ENCODE peak calls at places on chromosomes 6 and 20, in six cellular contexts. One of them, this sample, is unnamed.
A peak's percentile ranks its signal among the peaks of the same experiment; 100 is the strongest.

GRCh38 chr6:75618437-75618836 is 16.8 kb downstream of the SENP6 start:
- DNase-seq in astrocyte of the spinal cord: no peak
- DNase-seq in breast epithelium: no peak
- DNase-seq in AG04450: no peak
- DNase-seq in choroid plexus epithelial cell: no peak
- DNase-seq in fibroblast of pulmonary artery: no peak
- DNase-seq in this sample: no peak

GRCh38 chr6:167956983-167957492 is 40.4 kb upstream of the KIF25 start:
- DNase-seq in breast epithelium: no peak
- DNase-seq in astrocyte of the spinal cord: no peak
- DNase-seq in choroid plexus epithelial cell: peak; percentile 40
- DNase-seq in AG04450: no peak
- DNase-seq in fibroblast of pulmonary artery: no peak
- DNase-seq in this sample: no peak

GRCh38 chr20:1803216-1804128 is 91.7 kb upstream of the SIRPA start:
- DNase-seq in astrocyte of the spinal cord: peak; percentile 57
- DNase-seq in choroid plexus epithelial cell: peak; percentile 69
- DNase-seq in fibroblast of pulmonary artery: peak; percentile 67
- DNase-seq in breast epithelium: no peak
- DNase-seq in AG04450: no peak
- DNase-seq in this sample: peak; percentile 51

GRCh38 chr6:143755301-143755744 is 77.6 kb downstream of the PHACTR2 start:
- DNase-seq in choroid plexus epithelial cell: peak; percentile 48
- DNase-seq in astrocyte of the spinal cord: peak; percentile 40
- DNase-seq in breast epithelium: no peak
- DNase-seq in AG04450: no peak
- DNase-seq in fibroblast of pulmonary artery: peak; percentile 86
- DNase-seq in this sample: no peak

GRCh38 chr6:11824986-11825385 is 46.4 kb upstream of the ADTRP start:
- DNase-seq in AG04450: no peak
- DNase-seq in choroid plexus epithelial cell: peak; percentile 53
- DNase-seq in fibroblast of pulmonary artery: peak; percentile 34
- DNase-seq in breast epithelium: no peak
- DNase-seq in astrocyte of the spinal cord: no peak
- DNase-seq in this sample: peak; percentile 83

GRCh38 chr6:70103798-70104197 is 199.1 kb downstream of the COL9A1 start:
- DNase-seq in choroid plexus epithelial cell: peak; percentile 14
- DNase-seq in fibroblast of pulmonary artery: no peak
- DNase-seq in astrocyte of the spinal cord: no peak
- DNase-seq in breast epithelium: no peak
- DNase-seq in AG04450: no peak
- DNase-seq in this sample: no peak

GRCh38 chr6:72140795-72141194 is 254.4 kb downstream of the RIMS1 start:
- DNase-seq in choroid plexus epithelial cell: peak; percentile 30
- DNase-seq in breast epithelium: no peak
- DNase-seq in fibroblast of pulmonary artery: peak; percentile 13
- DNase-seq in astrocyte of the spinal cord: peak; percentile 10
- DNase-seq in AG04450: no peak
- DNase-seq in this sample: no peak

GRCh38 chr6:33254591-33254990 is 17.1 kb downstream of the VPS52 start:
- DNase-seq in breast epithelium: no peak
- DNase-seq in astrocyte of the spinal cord: no peak
- DNase-seq in choroid plexus epithelial cell: no peak
- DNase-seq in fibroblast of pulmonary artery: no peak
- DNase-seq in AG04450: no peak
- DNase-seq in this sample: no peak

GRCh38 chr20:32982617-32983458 is 21.4 kb downstream of the SUN5 start:
- DNase-seq in fibroblast of pulmonary artery: no peak
- DNase-seq in astrocyte of the spinal cord: no peak
- DNase-seq in breast epithelium: no peak
- DNase-seq in AG04450: no peak
- DNase-seq in choroid plexus epithelial cell: no peak
- DNase-seq in this sample: no peak

GRCh38 chr20:57742506-57743180 is 32.8 kb upstream of the PMEPA1 start:
- DNase-seq in breast epithelium: no peak
- DNase-seq in AG04450: no peak
- DNase-seq in choroid plexus epithelial cell: no peak
- DNase-seq in fibroblast of pulmonary artery: no peak
- DNase-seq in astrocyte of the spinal cord: no peak
- DNase-seq in this sample: no peak

GRCh38 chr20:52130406-52130805 is 61.2 kb downstream of the ZFP64 start:
- DNase-seq in choroid plexus epithelial cell: peak; percentile 50
- DNase-seq in fibroblast of pulmonary artery: peak; percentile 55
- DNase-seq in breast epithelium: no peak
- DNase-seq in AG04450: no peak
- DNase-seq in astrocyte of the spinal cord: no peak
- DNase-seq in this sample: no peak

GRCh38 chr20:52127309-52127708 is 64.3 kb downstream of the ZFP64 start:
- DNase-seq in astrocyte of the spinal cord: no peak
- DNase-seq in choroid plexus epithelial cell: no peak
- DNase-seq in AG04450: no peak
- DNase-seq in breast epithelium: no peak
- DNase-seq in fibroblast of pulmonary artery: no peak
- DNase-seq in this sample: no peak

GRCh38 chr20:52129611-52130010 is 62.0 kb downstream of the ZFP64 start:
- DNase-seq in breast epithelium: no peak
- DNase-seq in astrocyte of the spinal cord: no peak
- DNase-seq in AG04450: no peak
- DNase-seq in fibroblast of pulmonary artery: no peak
- DNase-seq in choroid plexus epithelial cell: peak; percentile 6
- DNase-seq in this sample: no peak

GRCh38 chr20:52131048-52131643 is 60.4 kb downstream of the ZFP64 start:
- DNase-seq in choroid plexus epithelial cell: no peak
- DNase-seq in breast epithelium: no peak
- DNase-seq in AG04450: no peak
- DNase-seq in astrocyte of the spinal cord: no peak
- DNase-seq in fibroblast of pulmonary artery: no peak
- DNase-seq in this sample: no peak

DNA sequence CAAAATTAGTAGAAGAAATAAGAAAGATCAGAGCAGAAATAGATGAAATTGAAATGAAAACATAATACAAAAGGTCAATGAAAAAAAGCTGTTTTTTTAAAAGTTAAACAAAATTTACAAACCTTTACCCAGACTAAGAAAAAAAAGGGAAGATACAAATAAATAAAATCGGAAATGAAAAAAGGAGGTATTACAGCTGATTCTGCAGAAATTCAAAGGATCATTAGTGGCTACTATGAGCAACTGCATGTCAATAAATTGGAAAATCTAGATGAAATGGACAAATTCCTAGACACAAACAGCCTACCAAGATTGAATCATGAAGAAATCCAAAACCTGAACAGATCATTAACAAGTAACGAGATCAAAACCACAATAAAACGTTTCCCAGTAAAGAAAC is 59.2 kb downstream of the ZFP64 start:
- DNase-seq in choroid plexus epithelial cell: no peak
- DNase-seq in astrocyte of the spinal cord: no peak
- DNase-seq in fibroblast of pulmonary artery: no peak
- DNase-seq in AG04450: no peak
- DNase-seq in breast epithelium: no peak
- DNase-seq in this sample: no peak
- TF ChIP-seq CTCF in choroid plexus epithelial cell: no peak
- TF ChIP-seq CTCF in astrocyte of the spinal cord: no peak
- TF ChIP-seq CTCF in fibroblast of pulmonary artery: no peak
- TF ChIP-seq CTCF in AG04450: no peak
- TF ChIP-seq CTCF in breast epithelium: no peak
- TF ChIP-seq CTCF in this sample: no peak

DNA sequence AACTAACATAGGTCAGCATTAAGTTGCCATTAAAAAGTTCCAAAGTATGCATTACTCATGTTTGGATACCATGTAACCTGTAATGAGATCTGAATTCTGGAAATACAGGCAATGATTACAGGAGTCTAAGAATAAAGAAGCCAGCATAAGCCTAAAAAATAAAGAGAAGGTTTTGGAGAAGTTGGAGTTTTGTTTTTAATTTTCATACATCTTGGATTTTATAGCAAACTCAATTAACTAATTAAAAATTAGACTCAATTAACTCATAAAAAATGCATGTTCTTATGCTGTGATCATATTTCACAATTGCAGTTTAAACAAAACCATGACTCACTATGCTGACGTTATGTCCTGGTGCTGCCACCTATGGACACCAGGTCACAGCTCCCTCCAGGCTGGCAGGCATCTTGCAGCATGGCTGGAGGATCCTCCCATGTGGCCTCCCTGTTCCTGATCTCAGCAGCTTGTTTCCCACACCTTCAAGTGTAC is 648.8 kb upstream of the AGPAT4 start:
- DNase-seq in AG04450: peak; percentile 16
- DNase-seq in fibroblast of pulmonary artery: peak; percentile 47
- DNase-seq in breast epithelium: peak; percentile 21
- DNase-seq in choroid plexus epithelial cell: peak; percentile 84
- DNase-seq in astrocyte of the spinal cord: peak; percentile 80
- DNase-seq in this sample: no peak
- TF ChIP-seq CTCF in AG04450: no peak
- TF ChIP-seq CTCF in fibroblast of pulmonary artery: peak; percentile 27
- TF ChIP-seq CTCF in breast epithelium: no peak
- TF ChIP-seq CTCF in choroid plexus epithelial cell: peak; percentile 60
- TF ChIP-seq CTCF in astrocyte of the spinal cord: peak; percentile 51
- TF ChIP-seq CTCF in this sample: no peak

DNA sequence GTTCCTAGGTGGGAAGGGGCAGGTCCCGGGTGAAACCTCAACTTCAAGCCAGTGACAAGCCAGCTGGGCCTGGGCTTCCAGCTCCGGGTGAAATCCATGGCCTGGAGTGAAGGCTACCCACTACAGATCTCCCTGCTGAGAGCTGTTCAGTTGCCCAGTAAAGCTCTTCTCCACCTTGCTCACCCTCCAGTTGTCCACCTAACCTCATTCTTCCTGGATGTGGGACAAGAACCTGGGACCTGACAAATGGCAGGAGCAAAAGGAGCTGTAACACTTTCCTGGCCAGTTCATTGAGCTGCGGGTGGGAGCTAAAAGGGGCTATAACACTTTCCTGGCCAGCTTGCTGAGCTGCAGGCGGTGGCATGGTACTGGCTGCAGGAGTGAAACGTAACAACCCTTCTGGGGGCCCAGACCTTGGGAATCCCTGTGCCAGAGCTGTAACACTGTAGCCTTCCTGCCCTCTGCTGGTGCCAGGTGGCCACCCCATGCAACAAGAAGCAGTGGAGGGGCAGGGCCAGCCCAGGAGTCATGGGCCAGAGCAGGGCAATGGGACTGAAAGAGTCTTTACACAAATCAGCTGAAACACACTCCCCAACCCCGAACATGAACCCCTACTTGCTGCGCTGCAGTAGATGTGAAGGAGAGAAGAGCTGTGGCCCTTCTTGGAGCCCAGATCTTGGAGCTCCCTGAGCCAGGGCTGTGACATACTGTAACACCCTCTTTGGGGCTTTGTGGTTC is 3.6 kb upstream of the HINT3 start:
- DNase-seq in choroid plexus epithelial cell: peak; percentile 50
- DNase-seq in breast epithelium: no peak
- DNase-seq in fibroblast of pulmonary artery: peak; percentile 48
- DNase-seq in astrocyte of the spinal cord: no peak
- DNase-seq in AG04450: no peak
- DNase-seq in this sample: no peak
- TF ChIP-seq CTCF in choroid plexus epithelial cell: peak; percentile 56
- TF ChIP-seq CTCF in breast epithelium: no peak
- TF ChIP-seq CTCF in fibroblast of pulmonary artery: peak; percentile 37
- TF ChIP-seq CTCF in astrocyte of the spinal cord: peak; percentile 51
- TF ChIP-seq CTCF in AG04450: peak; percentile 46
- TF ChIP-seq CTCF in this sample: peak; percentile 50

DNA sequence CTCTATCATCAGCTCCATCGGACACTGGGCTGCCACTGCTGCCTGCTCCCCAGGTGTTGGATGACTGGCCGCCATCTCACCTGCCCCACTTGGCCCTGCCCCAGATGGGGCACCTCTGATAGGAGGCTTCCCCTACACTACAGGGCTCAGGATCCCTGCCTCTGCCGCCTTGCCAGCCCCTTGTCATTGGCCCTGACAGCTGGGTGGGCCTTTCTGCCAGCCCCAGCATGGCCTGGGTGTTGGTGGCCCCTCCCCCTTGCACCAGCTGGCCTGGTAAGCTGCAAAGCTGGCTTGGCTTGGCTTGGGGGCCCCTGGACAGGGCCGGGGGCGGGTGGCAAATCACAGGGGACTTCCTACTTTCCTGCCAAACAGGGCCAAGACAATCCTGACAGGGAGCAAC is 10.6 kb downstream of the PACSIN1 start:
- DNase-seq in choroid plexus epithelial cell: no peak
- DNase-seq in AG04450: no peak
- DNase-seq in fibroblast of pulmonary artery: no peak
- DNase-seq in astrocyte of the spinal cord: no peak
- DNase-seq in breast epithelium: no peak
- DNase-seq in this sample: no peak
- TF ChIP-seq CTCF in choroid plexus epithelial cell: no peak
- TF ChIP-seq CTCF in AG04450: no peak
- TF ChIP-seq CTCF in fibroblast of pulmonary artery: no peak
- TF ChIP-seq CTCF in astrocyte of the spinal cord: no peak
- TF ChIP-seq CTCF in breast epithelium: no peak
- TF ChIP-seq CTCF in this sample: no peak

GRCh38 chr6:127186889-127187288 is 68.4 kb downstream of the RSPO3 start:
- DNase-seq in astrocyte of the spinal cord: no peak
- DNase-seq in choroid plexus epithelial cell: no peak
- DNase-seq in fibroblast of pulmonary artery: no peak
- DNase-seq in AG04450: no peak
- DNase-seq in breast epithelium: no peak
- DNase-seq in this sample: no peak
- TF ChIP-seq CTCF in astrocyte of the spinal cord: peak; percentile 40
- TF ChIP-seq CTCF in choroid plexus epithelial cell: peak; percentile 42
- TF ChIP-seq CTCF in fibroblast of pulmonary artery: peak; percentile 36
- TF ChIP-seq CTCF in AG04450: peak; percentile 50
- TF ChIP-seq CTCF in breast epithelium: no peak
- TF ChIP-seq CTCF in this sample: peak; percentile 58

GRCh38 chr6:111871725-111872520 is 1.3 kb downstream of the FYN start:
- DNase-seq in astrocyte of the spinal cord: peak; percentile 50
- DNase-seq in AG04450: no peak
- DNase-seq in choroid plexus epithelial cell: peak; percentile 19
- DNase-seq in breast epithelium: no peak
- DNase-seq in fibroblast of pulmonary artery: peak; percentile 49
- DNase-seq in this sample: no peak

GRCh38 chr6:111874030-111874425 is 776 bp upstream of the FYN start:
- DNase-seq in AG04450: no peak
- DNase-seq in astrocyte of the spinal cord: peak; percentile 29
- DNase-seq in breast epithelium: no peak
- DNase-seq in choroid plexus epithelial cell: peak; percentile 30
- DNase-seq in fibroblast of pulmonary artery: peak; percentile 33
- DNase-seq in this sample: no peak

GRCh38 chr6:111872521-111873177 is 603 bp downstream of the FYN start:
- DNase-seq in astrocyte of the spinal cord: peak; percentile 66
- DNase-seq in AG04450: no peak
- DNase-seq in breast epithelium: no peak
- DNase-seq in choroid plexus epithelial cell: peak; percentile 45
- DNase-seq in fibroblast of pulmonary artery: peak; percentile 64
- DNase-seq in this sample: no peak

GRCh38 chr6:111871207-111871606 is 2.0 kb downstream of the FYN start:
- DNase-seq in AG04450: no peak
- DNase-seq in fibroblast of pulmonary artery: peak; percentile 19
- DNase-seq in breast epithelium: no peak
- DNase-seq in choroid plexus epithelial cell: peak; percentile 20
- DNase-seq in astrocyte of the spinal cord: no peak
- DNase-seq in this sample: no peak

GRCh38 chr6:111873178-111874029 is at the start of gene FYN:
- DNase-seq in astrocyte of the spinal cord: peak; percentile 98
- DNase-seq in breast epithelium: peak; percentile 97
- DNase-seq in AG04450: peak; percentile 79
- DNase-seq in choroid plexus epithelial cell: peak; percentile 97
- DNase-seq in fibroblast of pulmonary artery: peak; percentile 96
- DNase-seq in this sample: peak; percentile 75
- TF ChIP-seq CTCF in astrocyte of the spinal cord: peak; percentile 28
- TF ChIP-seq CTCF in breast epithelium: peak; percentile 49
- TF ChIP-seq CTCF in AG04450: peak; percentile 41
- TF ChIP-seq CTCF in choroid plexus epithelial cell: peak; percentile 30
- TF ChIP-seq CTCF in fibroblast of pulmonary artery: no peak
- TF ChIP-seq CTCF in this sample: peak; percentile 50

GRCh38 chr20:59159091-59159821 is 4.4 kb upstream of the ZNF831 start:
- DNase-seq in AG04450: no peak
- DNase-seq in astrocyte of the spinal cord: no peak
- DNase-seq in choroid plexus epithelial cell: no peak
- DNase-seq in fibroblast of pulmonary artery: no peak
- DNase-seq in breast epithelium: no peak
- DNase-seq in this sample: no peak
- TF ChIP-seq CTCF in AG04450: no peak
- TF ChIP-seq CTCF in astrocyte of the spinal cord: no peak
- TF ChIP-seq CTCF in choroid plexus epithelial cell: no peak
- TF ChIP-seq CTCF in fibroblast of pulmonary artery: no peak
- TF ChIP-seq CTCF in breast epithelium: no peak
- TF ChIP-seq CTCF in this sample: no peak